ENCODE peak calls at places on chromosome 5, in ten cellular contexts. One of them, this sample, is unnamed.

GRCh38 chr5:107874810-107875209 is 204.1 kb upstream of the EFNA5 start:
- DNase-seq in H9: no peak
- DNase-seq in AG09309: no peak
- DNase-seq in activated CD8-positive, alpha-beta T cell treated with anti-CD3 and anti-CD28 coated beads for 36 hours: peak
- DNase-seq in CD8-positive, alpha-beta T cell: no peak
- DNase-seq in A549: no peak
- DNase-seq in PC-3: peak
- DNase-seq in left ventricle myocardium inferior: no peak
- DNase-seq in heart right ventricle: no peak
- DNase-seq in osteocyte: no peak
- DNase-seq in this sample: no peak

GRCh38 chr5:30551614-30552013 is 641.9 kb upstream of the CDH6 start:
- DNase-seq in H9: no peak
- DNase-seq in AG09309: no peak
- DNase-seq in activated CD8-positive, alpha-beta T cell treated with anti-CD3 and anti-CD28 coated beads for 36 hours: no peak
- DNase-seq in CD8-positive, alpha-beta T cell: no peak
- DNase-seq in A549: no peak
- DNase-seq in PC-3: no peak
- DNase-seq in left ventricle myocardium inferior: no peak
- DNase-seq in heart right ventricle: no peak
- DNase-seq in osteocyte: no peak
- DNase-seq in this sample: no peak

GRCh38 chr5:151251621-151252020 is 1.4 kb upstream of the GM2A start:
- DNase-seq in H9: no peak
- DNase-seq in AG09309: no peak
- DNase-seq in activated CD8-positive, alpha-beta T cell treated with anti-CD3 and anti-CD28 coated beads for 36 hours: no peak
- DNase-seq in CD8-positive, alpha-beta T cell: no peak
- DNase-seq in A549: no peak
- DNase-seq in PC-3: no peak
- DNase-seq in left ventricle myocardium inferior: no peak
- DNase-seq in heart right ventricle: no peak
- DNase-seq in osteocyte: no peak
- DNase-seq in this sample: no peak

GRCh38 chr5:176803027-176803942 is 7.1 kb upstream of the UNC5A start:
- DNase-seq in H9: no peak
- DNase-seq in AG09309: no peak
- DNase-seq in activated CD8-positive, alpha-beta T cell treated with anti-CD3 and anti-CD28 coated beads for 36 hours: no peak
- DNase-seq in CD8-positive, alpha-beta T cell: no peak
- DNase-seq in A549: no peak
- DNase-seq in PC-3: no peak
- DNase-seq in left ventricle myocardium inferior: no peak
- DNase-seq in heart right ventricle: no peak
- DNase-seq in osteocyte: no peak
- DNase-seq in this sample: no peak

GRCh38 chr5:38134750-38135330 is 123.5 kb upstream of the EGFLAM start:
- DNase-seq in H9: no peak
- DNase-seq in AG09309: no peak
- DNase-seq in activated CD8-positive, alpha-beta T cell treated with anti-CD3 and anti-CD28 coated beads for 36 hours: no peak
- DNase-seq in CD8-positive, alpha-beta T cell: no peak
- DNase-seq in A549: no peak
- DNase-seq in PC-3: no peak
- DNase-seq in left ventricle myocardium inferior: no peak
- DNase-seq in heart right ventricle: no peak
- DNase-seq in osteocyte: no peak
- DNase-seq in this sample: no peak

GRCh38 chr5:136053336-136054121 is 24.7 kb downstream of the TGFBI start:
- DNase-seq in H9: no peak
- DNase-seq in AG09309: peak
- DNase-seq in activated CD8-positive, alpha-beta T cell treated with anti-CD3 and anti-CD28 coated beads for 36 hours: no peak
- DNase-seq in CD8-positive, alpha-beta T cell: no peak
- DNase-seq in A549: peak
- DNase-seq in PC-3: peak
- DNase-seq in left ventricle myocardium inferior: no peak
- DNase-seq in heart right ventricle: no peak
- DNase-seq in osteocyte: no peak
- DNase-seq in this sample: no peak

GRCh38 chr5:77083088-77083487 is 4.0 kb downstream of the ZBED3 start:
- DNase-seq in H9: no peak
- DNase-seq in AG09309: no peak
- DNase-seq in activated CD8-positive, alpha-beta T cell treated with anti-CD3 and anti-CD28 coated beads for 36 hours: peak
- DNase-seq in CD8-positive, alpha-beta T cell: no peak
- DNase-seq in A549: no peak
- DNase-seq in PC-3: no peak
- DNase-seq in left ventricle myocardium inferior: no peak
- DNase-seq in heart right ventricle: no peak
- DNase-seq in osteocyte: no peak
- DNase-seq in this sample: no peak

GRCh38 chr5:9497347-9497746 is 48.5 kb downstream of the SEMA5A start:
- DNase-seq in H9: no peak
- DNase-seq in AG09309: no peak
- DNase-seq in activated CD8-positive, alpha-beta T cell treated with anti-CD3 and anti-CD28 coated beads for 36 hours: no peak
- DNase-seq in CD8-positive, alpha-beta T cell: no peak
- DNase-seq in A549: no peak
- DNase-seq in PC-3: no peak
- DNase-seq in left ventricle myocardium inferior: no peak
- DNase-seq in heart right ventricle: no peak
- DNase-seq in osteocyte: no peak
- DNase-seq in this sample: no peak

GRCh38 chr5:172379481-172379880 is 74.8 kb downstream of the SH3PXD2B start:
- DNase-seq in H9: no peak
- DNase-seq in AG09309: no peak
- DNase-seq in activated CD8-positive, alpha-beta T cell treated with anti-CD3 and anti-CD28 coated beads for 36 hours: no peak
- DNase-seq in CD8-positive, alpha-beta T cell: no peak
- DNase-seq in A549: no peak
- DNase-seq in PC-3: peak
- DNase-seq in left ventricle myocardium inferior: no peak
- DNase-seq in heart right ventricle: no peak
- DNase-seq in osteocyte: no peak
- DNase-seq in this sample: no peak

GRCh38 chr5:181198106-181198685 is 6.8 kb downstream of the TRIM7 start:
- DNase-seq in H9: no peak
- DNase-seq in AG09309: no peak
- DNase-seq in activated CD8-positive, alpha-beta T cell treated with anti-CD3 and anti-CD28 coated beads for 36 hours: no peak
- DNase-seq in CD8-positive, alpha-beta T cell: no peak
- DNase-seq in A549: no peak
- DNase-seq in PC-3: no peak
- DNase-seq in left ventricle myocardium inferior: no peak
- DNase-seq in heart right ventricle: no peak
- DNase-seq in osteocyte: no peak
- DNase-seq in this sample: no peak

GRCh38 chr5:16665611-16666010 is 48.8 kb upstream of the RETREG1 start:
- DNase-seq in H9: no peak
- DNase-seq in AG09309: no peak
- DNase-seq in activated CD8-positive, alpha-beta T cell treated with anti-CD3 and anti-CD28 coated beads for 36 hours: no peak
- DNase-seq in CD8-positive, alpha-beta T cell: no peak
- DNase-seq in A549: no peak
- DNase-seq in PC-3: no peak
- DNase-seq in left ventricle myocardium inferior: no peak
- DNase-seq in heart right ventricle: no peak
- DNase-seq in osteocyte: no peak
- DNase-seq in this sample: no peak

GRCh38 chr5:121974261-121974660 is 12.5 kb downstream of the SRFBP1 start:
- DNase-seq in H9: no peak
- DNase-seq in AG09309: no peak
- DNase-seq in activated CD8-positive, alpha-beta T cell treated with anti-CD3 and anti-CD28 coated beads for 36 hours: no peak
- DNase-seq in CD8-positive, alpha-beta T cell: no peak
- DNase-seq in A549: no peak
- DNase-seq in PC-3: no peak
- DNase-seq in left ventricle myocardium inferior: no peak
- DNase-seq in heart right ventricle: no peak
- DNase-seq in osteocyte: no peak
- DNase-seq in this sample: no peak

GRCh38 chr5:98069876-98070512 is 703.5 kb upstream of the RGMB start:
- DNase-seq in H9: no peak
- DNase-seq in AG09309: no peak
- DNase-seq in activated CD8-positive, alpha-beta T cell treated with anti-CD3 and anti-CD28 coated beads for 36 hours: no peak
- DNase-seq in CD8-positive, alpha-beta T cell: no peak
- DNase-seq in A549: no peak
- DNase-seq in PC-3: no peak
- DNase-seq in left ventricle myocardium inferior: no peak
- DNase-seq in heart right ventricle: no peak
- DNase-seq in osteocyte: no peak
- DNase-seq in this sample: no peak

GRCh38 chr5:71778678-71779276 is 59.7 kb downstream of the CARTPT start:
- DNase-seq in H9: no peak
- DNase-seq in AG09309: no peak
- DNase-seq in activated CD8-positive, alpha-beta T cell treated with anti-CD3 and anti-CD28 coated beads for 36 hours: peak
- DNase-seq in CD8-positive, alpha-beta T cell: no peak
- DNase-seq in A549: peak
- DNase-seq in PC-3: peak
- DNase-seq in left ventricle myocardium inferior: no peak
- DNase-seq in heart right ventricle: no peak
- DNase-seq in osteocyte: no peak
- DNase-seq in this sample: peak
- TF ChIP-seq CTCF in H9: peak
- TF ChIP-seq CTCF in AG09309: peak
- TF ChIP-seq CTCF in activated CD8-positive, alpha-beta T cell treated with anti-CD3 and anti-CD28 coated beads for 36 hours: peak
- TF ChIP-seq CTCF in CD8-positive, alpha-beta T cell: no peak
- TF ChIP-seq CTCF in A549: peak
- TF ChIP-seq CTCF in PC-3: peak
- TF ChIP-seq CTCF in left ventricle myocardium inferior: peak
- TF ChIP-seq CTCF in heart right ventricle: peak
- TF ChIP-seq CTCF in osteocyte: peak
- TF ChIP-seq CTCF in this sample: peak

GRCh38 chr5:140145818-140146522 is 20.2 kb downstream of the IGIP start:
- DNase-seq in H9: peak
- DNase-seq in AG09309: no peak
- DNase-seq in activated CD8-positive, alpha-beta T cell treated with anti-CD3 and anti-CD28 coated beads for 36 hours: peak
- DNase-seq in CD8-positive, alpha-beta T cell: peak
- DNase-seq in A549: peak
- DNase-seq in PC-3: peak
- DNase-seq in left ventricle myocardium inferior: peak
- DNase-seq in heart right ventricle: peak
- DNase-seq in osteocyte: peak
- DNase-seq in this sample: peak

GRCh38 chr5:140150201-140150600 is 24.5 kb downstream of the IGIP start:
- DNase-seq in H9: no peak
- DNase-seq in AG09309: no peak
- DNase-seq in activated CD8-positive, alpha-beta T cell treated with anti-CD3 and anti-CD28 coated beads for 36 hours: no peak
- DNase-seq in CD8-positive, alpha-beta T cell: no peak
- DNase-seq in A549: no peak
- DNase-seq in PC-3: no peak
- DNase-seq in left ventricle myocardium inferior: no peak
- DNase-seq in heart right ventricle: no peak
- DNase-seq in osteocyte: no peak
- DNase-seq in this sample: no peak

GRCh38 chr5:140146523-140146842 is 20.7 kb downstream of the IGIP start:
- DNase-seq in H9: no peak
- DNase-seq in AG09309: no peak
- DNase-seq in activated CD8-positive, alpha-beta T cell treated with anti-CD3 and anti-CD28 coated beads for 36 hours: no peak
- DNase-seq in CD8-positive, alpha-beta T cell: no peak
- DNase-seq in A549: no peak
- DNase-seq in PC-3: no peak
- DNase-seq in left ventricle myocardium inferior: no peak
- DNase-seq in heart right ventricle: no peak
- DNase-seq in osteocyte: no peak
- DNase-seq in this sample: no peak

GRCh38 chr5:140147460-140147859 is 21.7 kb downstream of the IGIP start:
- DNase-seq in H9: no peak
- DNase-seq in AG09309: no peak
- DNase-seq in activated CD8-positive, alpha-beta T cell treated with anti-CD3 and anti-CD28 coated beads for 36 hours: no peak
- DNase-seq in CD8-positive, alpha-beta T cell: no peak
- DNase-seq in A549: no peak
- DNase-seq in PC-3: no peak
- DNase-seq in left ventricle myocardium inferior: no peak
- DNase-seq in heart right ventricle: no peak
- DNase-seq in osteocyte: peak
- DNase-seq in this sample: no peak

DNA sequence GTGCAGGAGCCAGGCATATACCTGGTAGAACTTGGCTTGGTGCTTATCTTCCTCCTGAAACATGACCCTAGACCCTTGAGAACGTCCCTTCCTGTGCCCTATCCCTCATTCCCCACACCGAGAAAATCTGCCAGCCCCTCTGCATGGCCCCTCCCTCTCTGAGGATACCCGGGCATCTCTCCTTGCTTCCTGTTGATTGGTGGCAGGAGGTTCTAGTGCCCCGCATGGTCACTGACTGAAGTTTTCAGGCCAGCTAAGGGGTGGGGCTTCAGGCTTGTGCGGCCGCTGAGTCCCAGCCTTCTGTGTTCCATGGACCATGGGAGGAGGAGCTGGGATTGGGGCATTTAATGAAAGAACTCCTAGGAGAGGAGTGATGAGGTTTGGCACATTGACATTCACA is 22.8 kb downstream of the IGIP start:
- DNase-seq in H9: peak
- DNase-seq in AG09309: no peak
- DNase-seq in activated CD8-positive, alpha-beta T cell treated with anti-CD3 and anti-CD28 coated beads for 36 hours: no peak
- DNase-seq in CD8-positive, alpha-beta T cell: no peak
- DNase-seq in A549: peak
- DNase-seq in PC-3: no peak
- DNase-seq in left ventricle myocardium inferior: no peak
- DNase-seq in heart right ventricle: no peak
- DNase-seq in osteocyte: no peak
- DNase-seq in this sample: no peak
- TF ChIP-seq CTCF in H9: peak
- TF ChIP-seq CTCF in AG09309: no peak
- TF ChIP-seq CTCF in activated CD8-positive, alpha-beta T cell treated with anti-CD3 and anti-CD28 coated beads for 36 hours: no peak
- TF ChIP-seq CTCF in CD8-positive, alpha-beta T cell: no peak
- TF ChIP-seq CTCF in A549: no peak
- TF ChIP-seq CTCF in PC-3: no peak
- TF ChIP-seq CTCF in left ventricle myocardium inferior: no peak
- TF ChIP-seq CTCF in heart right ventricle: no peak
- TF ChIP-seq CTCF in osteocyte: no peak
- TF ChIP-seq CTCF in this sample: no peak

GRCh38 chr5:80711938-80712337 is 57.2 kb upstream of the DHFR start:
- DNase-seq in H9: peak
- DNase-seq in AG09309: no peak
- DNase-seq in activated CD8-positive, alpha-beta T cell treated with anti-CD3 and anti-CD28 coated beads for 36 hours: peak
- DNase-seq in CD8-positive, alpha-beta T cell: no peak
- DNase-seq in A549: peak
- DNase-seq in PC-3: peak
- DNase-seq in left ventricle myocardium inferior: no peak
- DNase-seq in heart right ventricle: no peak
- DNase-seq in osteocyte: no peak
- DNase-seq in this sample: peak
- TF ChIP-seq CTCF in H9: peak
- TF ChIP-seq CTCF in AG09309: peak
- TF ChIP-seq CTCF in activated CD8-positive, alpha-beta T cell treated with anti-CD3 and anti-CD28 coated beads for 36 hours: peak
- TF ChIP-seq CTCF in CD8-positive, alpha-beta T cell: no peak
- TF ChIP-seq CTCF in A549: peak
- TF ChIP-seq CTCF in PC-3: peak
- TF ChIP-seq CTCF in left ventricle myocardium inferior: no peak
- TF ChIP-seq CTCF in heart right ventricle: no peak
- TF ChIP-seq CTCF in osteocyte: peak
- TF ChIP-seq CTCF in this sample: peak

DNA sequence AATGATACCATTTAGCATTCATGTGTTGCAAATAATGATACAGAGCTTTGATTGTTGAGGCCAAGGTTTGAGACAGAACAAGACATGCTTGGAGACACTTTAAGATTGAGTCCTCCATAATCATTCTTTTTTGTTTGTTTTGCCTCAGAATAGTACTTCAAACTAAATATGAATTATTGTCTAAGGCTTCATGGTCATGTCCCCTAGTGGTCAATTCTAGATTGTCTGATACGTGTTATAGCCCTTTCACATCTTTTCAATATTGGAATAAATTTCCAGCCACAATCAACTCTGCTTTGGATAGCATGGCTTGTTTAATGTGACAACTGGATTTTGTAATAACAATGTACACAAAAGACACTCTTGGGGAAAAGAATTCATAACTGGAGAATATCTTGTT is 64.2 kb downstream of the PRLR start:
- DNase-seq in H9: no peak
- DNase-seq in AG09309: no peak
- DNase-seq in activated CD8-positive, alpha-beta T cell treated with anti-CD3 and anti-CD28 coated beads for 36 hours: no peak
- DNase-seq in CD8-positive, alpha-beta T cell: no peak
- DNase-seq in A549: no peak
- DNase-seq in PC-3: peak
- DNase-seq in left ventricle myocardium inferior: no peak
- DNase-seq in heart right ventricle: no peak
- DNase-seq in osteocyte: no peak
- DNase-seq in this sample: no peak
- TF ChIP-seq CTCF in H9: no peak
- TF ChIP-seq CTCF in AG09309: peak
- TF ChIP-seq CTCF in activated CD8-positive, alpha-beta T cell treated with anti-CD3 and anti-CD28 coated beads for 36 hours: no peak
- TF ChIP-seq CTCF in CD8-positive, alpha-beta T cell: no peak
- TF ChIP-seq CTCF in A549: no peak
- TF ChIP-seq CTCF in PC-3: peak
- TF ChIP-seq CTCF in left ventricle myocardium inferior: no peak
- TF ChIP-seq CTCF in heart right ventricle: no peak
- TF ChIP-seq CTCF in osteocyte: no peak
- TF ChIP-seq CTCF in this sample: peak

This sample was measured in glutamatergic neuron.